ENCODE peak calls at places on chromosomes 16 and 17, in seven cellular contexts. O, Q, D, W, E, V and Z are unnamed samples.

GRCh38 chr16:695355-696089 is 5.3 kb upstream of the WDR24 start:
- DNase-seq in O (no peak), Q (peak; percentile 50), D (no peak), W (peak; percentile 95), E (no peak), V (peak; percentile 89), Z (peak; percentile 83)

GRCh38 chr17:4994081-4994595 is 3.2 kb downstream of the INCA1 start:
- DNase-seq in O (no peak), Q (no peak), D (no peak), W (no peak), E (no peak), V (no peak), Z (no peak)

GRCh38 chr16:86034421-86034919 is 135.5 kb downstream of the IRF8 start:
- DNase-seq in O (no peak), Q (no peak), D (no peak), W (no peak), E (no peak), V (no peak), Z (no peak)

GRCh38 chr16:86549893-86550190 is 5.2 kb downstream of the MTHFSD start:
- DNase-seq in O (no peak), Q (no peak), D (no peak), W (no peak), E (no peak), V (no peak), Z (no peak)

GRCh38 chr17:82324566-82325285 is 7.3 kb upstream of the CD7 start:
- DNase-seq in O (no peak), Q (no peak), D (no peak), W (no peak), E (no peak), V (peak; percentile 31), Z (no peak)

GRCh38 chr17:42774066-42774750 is 959 bp downstream of the VPS25 start:
- DNase-seq in O (no peak), Q (no peak), D (no peak), W (no peak), E (no peak), V (no peak), Z (no peak)

GRCh38 chr17:59853168-59853918 is 39.4 kb downstream of the TUBD1 start:
- DNase-seq in O (no peak), Q (peak; percentile 89), D (peak; percentile 11), W (peak; percentile 86), E (no peak), V (peak; percentile 35), Z (peak; percentile 47)

GRCh38 chr17:9986754-9987382 is 81.8 kb upstream of the RCVRN start:
- DNase-seq in O (no peak), Q (no peak), D (no peak), W (no peak), E (no peak), V (no peak), Z (no peak)

GRCh38 chr16:7140899-7141298 is 191.7 kb upstream of the RBFOX1 start:
- DNase-seq in O (no peak), Q (no peak), D (no peak), W (no peak), E (no peak), V (no peak), Z (no peak)

GRCh38 chr17:72591500-72592241 is 470.9 kb downstream of the SOX9 start:
- DNase-seq in O (no peak), Q (peak; percentile 49), D (peak; percentile 25), W (no peak), E (no peak), V (peak; percentile 34), Z (no peak)

GRCh38 chr16:75494696-75495601 is at the start of gene CHST6:
- DNase-seq in O (no peak), Q (peak; percentile 25), D (peak; percentile 59), W (no peak), E (no peak), V (peak; percentile 86), Z (peak; percentile 86)

GRCh38 chr17:58336456-58337094 is 8.0 kb upstream of the TSPOAP1 start:
- DNase-seq in O (no peak), Q (no peak), D (no peak), W (no peak), E (no peak), V (no peak), Z (no peak)

GRCh38 chr17:82594571-82594970 is 53.7 kb downstream of the WDR45B start:
- DNase-seq in O (no peak), Q (no peak), D (no peak), W (no peak), E (no peak), V (no peak), Z (no peak)

GRCh38 chr16:69848635-69849545 is 86.8 kb downstream of the WWP2 start:
- DNase-seq in O (peak; percentile 84), Q (peak; percentile 91), D (no peak), W (peak; percentile 96), E (peak; percentile 94), V (no peak), Z (no peak)
- TF ChIP-seq CTCF in O (no peak), Q (no peak), D (no peak), W (no peak), E (peak; percentile 13), V (no peak), Z (no peak)

GRCh38 chr16:5490499-5490898 is 392.9 kb upstream of the EEF2KMT start:
- DNase-seq in O (no peak), Q (no peak), D (peak; percentile 72), W (no peak), E (no peak), V (peak; percentile 18), Z (peak; percentile 28)
- TF ChIP-seq CTCF in O (no peak), Q (peak; percentile 48), D (peak; percentile 92), W (no peak), E (peak; percentile 35), V (peak; percentile 61), Z (peak; percentile 43)

GRCh38 chr16:8590811-8591210 is 500 bp upstream of the TMEM114 start:
- DNase-seq in O (no peak), Q (no peak), D (no peak), W (no peak), E (no peak), V (no peak), Z (no peak)

GRCh38 chr16:8588703-8589292 is 1.5 kb downstream of the TMEM114 start:
- DNase-seq in O (no peak), Q (no peak), D (no peak), W (no peak), E (no peak), V (no peak), Z (no peak)

GRCh38 chr16:8591451-8591850 is 1.1 kb upstream of the TMEM114 start:
- DNase-seq in O (no peak), Q (no peak), D (no peak), W (no peak), E (no peak), V (no peak), Z (no peak)

GRCh38 chr16:8590161-8590688 is at the start of gene TMEM114:
- DNase-seq in O (no peak), Q (no peak), D (no peak), W (no peak), E (no peak), V (no peak), Z (no peak)

GRCh38 chr16:8589293-8590160 is 784 bp downstream of the TMEM114 start:
- DNase-seq in O (no peak), Q (peak; percentile 24), D (no peak), W (no peak), E (no peak), V (no peak), Z (no peak)
- TF ChIP-seq CTCF in O (no peak), Q (no peak), D (peak; percentile 33), W (no peak), E (no peak), V (no peak), Z (no peak)

GRCh38 chr16:84749072-84749471 is 49.3 kb downstream of the USP10 start:
- DNase-seq in O (no peak), Q (no peak), D (no peak), W (no peak), E (no peak), V (no peak), Z (no peak)
- TF ChIP-seq CTCF in O (no peak), Q (no peak), D (no peak), W (no peak), E (peak; percentile 3), V (no peak), Z (no peak)

GRCh38 chr16:89918453-89919347 is at the start of gene MC1R:
- DNase-seq in O (no peak), Q (no peak), D (peak; percentile 59), W (no peak), E (no peak), V (peak; percentile 74), Z (peak; percentile 59)
- TF ChIP-seq CTCF in O (peak; percentile 42), Q (no peak), D (peak; percentile 68), W (no peak), E (peak; percentile 35), V (no peak), Z (peak; percentile 45)

GRCh38 chr17:50630524-50631194 is 4.0 kb upstream of the ABCC3 start:
- DNase-seq in O (no peak), Q (peak; percentile 87), D (no peak), W (no peak), E (no peak), V (peak; percentile 76), Z (peak; percentile 69)

GRCh38 chr17:50626037-50626574 is 8.6 kb upstream of the ABCC3 start:
- DNase-seq in O (peak; percentile 74), Q (peak; percentile 83), D (peak; percentile 75), W (peak; percentile 95), E (no peak), V (peak; percentile 79), Z (peak; percentile 79)

GRCh38 chr17:50629902-50630301 is 4.8 kb upstream of the ABCC3 start:
- DNase-seq in O (no peak), Q (no peak), D (no peak), W (no peak), E (no peak), V (no peak), Z (no peak)

GRCh38 chr17:50627386-50627781 is 7.3 kb upstream of the ABCC3 start:
- DNase-seq in O (no peak), Q (no peak), D (no peak), W (no peak), E (no peak), V (no peak), Z (no peak)

DNA sequence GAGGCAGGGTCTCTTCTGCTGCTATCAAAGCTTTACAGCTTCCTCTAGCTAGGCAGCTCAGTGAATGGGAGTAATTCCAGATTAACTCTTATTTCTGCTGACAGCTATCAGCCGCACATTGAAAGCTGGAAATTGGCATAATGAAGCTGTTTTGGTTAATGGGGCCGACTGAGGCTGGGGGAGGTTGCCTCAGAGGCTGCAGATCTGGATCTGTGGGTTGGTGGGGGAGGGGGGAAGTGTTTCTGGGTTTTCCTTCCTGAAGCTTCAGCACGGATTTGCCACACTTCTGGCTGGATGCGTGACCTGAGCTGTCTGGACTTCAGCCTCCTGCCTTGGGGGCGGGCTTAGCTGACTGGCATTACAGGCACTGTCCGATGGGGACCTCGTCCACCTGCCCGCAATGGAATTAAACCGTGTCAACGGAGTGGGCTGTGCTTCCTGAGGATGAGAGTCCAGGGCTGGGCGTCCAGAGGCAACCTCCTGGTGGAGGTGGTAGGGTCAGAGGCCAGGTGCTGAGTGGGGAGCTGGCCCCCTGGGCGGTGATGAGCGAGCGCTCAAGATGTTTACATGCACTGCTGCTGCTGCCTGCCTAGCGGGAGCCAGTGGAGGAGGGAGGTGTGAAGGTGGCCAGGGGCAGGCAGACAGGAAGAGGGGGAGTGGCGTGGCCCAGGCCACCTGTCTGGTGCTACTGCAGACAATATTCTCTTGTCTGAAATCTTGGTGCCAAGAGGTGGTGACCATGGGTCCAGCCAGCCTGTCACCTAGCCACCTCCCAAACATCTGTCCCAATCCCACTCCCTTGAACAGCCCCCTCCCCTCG is 6.7 kb upstream of the ABCC3 start:
- DNase-seq in O (no peak), Q (peak; percentile 61), D (no peak), W (no peak), E (no peak), V (no peak), Z (no peak)
- TF ChIP-seq CTCF in O (no peak), Q (no peak), D (no peak), W (no peak), E (no peak), V (no peak), Z (no peak)